ENCODE peak calls at places on chromosomes 2 and 18, in six cellular contexts. K, F, I, V, J and L are unnamed samples.

GRCh38 chr2:183179156-183179555 is 54.9 kb downstream of the NUP35 start:
- DNase-seq in I (no peak), F (peak), K (no peak), V (no peak), J (no peak), L (peak)

GRCh38 chr2:75600418-75601088 is 39.8 kb upstream of the EVA1A start:
- DNase-seq in F (no peak), K (no peak), V (no peak), J (peak), I (no peak), L (no peak)

GRCh38 chr2:3174626-3175567 is 202.7 kb downstream of the EIPR1 start:
- DNase-seq in V (peak), J (no peak), F (no peak), K (no peak), I (no peak), L (no peak)

GRCh38 chr2:201151127-201152074 is 31.5 kb upstream of the CASP10 start:
- DNase-seq in V (no peak), F (peak), I (no peak), K (no peak), J (peak), L (peak)

GRCh38 chr2:109148347-109148746 is 19.3 kb downstream of the SH3RF3 start:
- DNase-seq in I (no peak), J (no peak), K (no peak), F (peak), V (no peak), L (peak)

GRCh38 chr2:5696741-5697521 is 4.7 kb downstream of the SOX11 start:
- DNase-seq in F (no peak), I (no peak), V (no peak), K (no peak), J (no peak), L (peak)

GRCh38 chr18:24227976-24228660 is 89.3 kb downstream of the CABYR start:
- DNase-seq in V (no peak), J (peak), I (no peak), K (no peak), F (peak), L (peak)

GRCh38 chr2:234971494-234971893 is 19.7 kb downstream of the SH3BP4 start:
- DNase-seq in F (no peak), I (no peak), V (no peak), K (no peak), J (no peak), L (no peak)

GRCh38 chr2:108287169-108287568 is 1.5 kb upstream of the SULT1C2 start:
- DNase-seq in F (no peak), J (no peak), V (no peak), I (no peak), K (no peak), L (no peak)

GRCh38 chr2:96099861-96100798 is 16.2 kb downstream of the ADRA2B start:
- DNase-seq in J (no peak), F (no peak), V (peak), K (no peak), I (peak), L (no peak)

DNA sequence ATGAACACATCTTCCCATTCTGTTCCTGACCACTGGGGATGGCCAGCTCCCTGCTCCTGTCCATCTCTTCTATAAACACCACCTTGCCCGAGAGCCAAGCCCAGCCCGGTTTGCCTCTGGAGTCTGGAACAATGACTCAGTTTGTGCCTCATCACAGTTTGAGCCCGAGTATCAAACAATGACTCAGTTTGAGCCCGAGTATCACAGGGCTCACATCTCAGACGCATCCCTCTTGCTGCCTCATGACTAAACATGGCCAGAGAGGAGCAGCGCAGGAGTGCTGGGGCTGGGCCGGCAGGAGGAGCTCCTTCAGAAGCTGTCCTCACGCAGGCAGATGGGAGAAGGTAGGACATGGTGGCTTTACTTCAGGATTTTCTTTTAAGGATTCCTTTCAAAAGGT is 68.7 kb downstream of the PXDN start:
- DNase-seq in J (peak), I (peak), K (peak), F (peak), V (no peak), L (peak)
- TF ChIP-seq CTCF in J (peak), I (peak), K (peak), F (peak), V (no peak), L (peak)

GRCh38 chr2:8430628-8431027 is 251.2 kb upstream of the ID2 start:
- DNase-seq in F (no peak), I (no peak), V (no peak), J (no peak), K (no peak), L (no peak)
- TF ChIP-seq CTCF in F (no peak), I (no peak), V (no peak), J (no peak), K (no peak), L (no peak)

GRCh38 chr2:199607914-199608313 is 150.2 kb upstream of the SATB2 start:
- DNase-seq in V (no peak), K (no peak), F (no peak), I (no peak), J (no peak), L (no peak)

GRCh38 chr2:199606193-199606780 is 148.5 kb upstream of the SATB2 start:
- DNase-seq in J (peak), I (no peak), F (no peak), V (no peak), K (no peak), L (no peak)

GRCh38 chr2:199603748-199604291 is 146.1 kb upstream of the SATB2 start:
- DNase-seq in I (no peak), F (no peak), J (no peak), K (no peak), V (peak), L (no peak)

GRCh38 chr2:199602896-199603482 is 145.2 kb upstream of the SATB2 start:
- DNase-seq in K (no peak), J (no peak), I (no peak), F (no peak), V (no peak), L (no peak)

DNA sequence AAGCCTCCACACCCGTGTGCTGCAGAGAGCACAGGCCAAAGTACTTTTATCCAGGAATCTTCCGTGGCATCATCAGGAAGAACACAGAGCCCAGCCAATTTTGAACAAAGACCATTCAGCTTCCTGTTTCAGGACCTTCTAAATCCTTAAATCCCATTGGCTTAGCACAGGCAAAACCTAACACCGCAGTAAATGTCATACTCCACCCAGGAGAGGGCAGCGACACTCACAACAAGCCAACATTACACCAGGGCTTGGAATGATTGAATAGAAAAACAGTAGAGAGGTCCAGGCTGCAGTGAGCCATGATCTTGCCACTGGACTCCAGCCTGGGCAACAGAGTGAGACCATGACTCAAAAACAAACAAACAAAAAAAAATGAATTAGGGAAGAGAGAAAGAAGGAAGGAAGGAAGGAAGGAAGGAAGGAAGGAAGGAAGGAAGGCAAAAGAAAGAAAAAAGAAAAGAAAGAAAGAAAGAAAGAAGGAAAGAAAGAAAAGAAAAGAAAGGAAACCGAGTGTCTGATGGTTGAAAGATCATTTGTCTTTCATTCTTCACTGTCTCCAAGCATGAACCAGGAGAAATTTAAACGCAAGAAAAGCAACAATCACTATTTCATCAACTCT is 144.6 kb upstream of the SATB2 start:
- DNase-seq in F (no peak), I (no peak), K (no peak), V (no peak), J (peak), L (no peak)
- TF ChIP-seq CTCF in F (no peak), I (no peak), K (no peak), V (no peak), J (peak), L (peak)

GRCh38 chr2:158894572-158894971 is 73.9 kb upstream of the TANC1 start:
- DNase-seq in F (no peak), V (no peak), I (no peak), K (no peak), J (no peak), L (no peak)
- TF ChIP-seq CTCF in F (no peak), V (no peak), I (no peak), K (no peak), J (no peak), L (no peak)

GRCh38 chr2:232522014-232522854 is 2.0 kb downstream of the PRSS56 start:
- DNase-seq in V (peak), F (peak), K (peak), I (no peak), J (peak), L (peak)
- TF ChIP-seq CTCF in V (peak), F (peak), K (peak), I (peak), J (peak), L (peak)

DNA sequence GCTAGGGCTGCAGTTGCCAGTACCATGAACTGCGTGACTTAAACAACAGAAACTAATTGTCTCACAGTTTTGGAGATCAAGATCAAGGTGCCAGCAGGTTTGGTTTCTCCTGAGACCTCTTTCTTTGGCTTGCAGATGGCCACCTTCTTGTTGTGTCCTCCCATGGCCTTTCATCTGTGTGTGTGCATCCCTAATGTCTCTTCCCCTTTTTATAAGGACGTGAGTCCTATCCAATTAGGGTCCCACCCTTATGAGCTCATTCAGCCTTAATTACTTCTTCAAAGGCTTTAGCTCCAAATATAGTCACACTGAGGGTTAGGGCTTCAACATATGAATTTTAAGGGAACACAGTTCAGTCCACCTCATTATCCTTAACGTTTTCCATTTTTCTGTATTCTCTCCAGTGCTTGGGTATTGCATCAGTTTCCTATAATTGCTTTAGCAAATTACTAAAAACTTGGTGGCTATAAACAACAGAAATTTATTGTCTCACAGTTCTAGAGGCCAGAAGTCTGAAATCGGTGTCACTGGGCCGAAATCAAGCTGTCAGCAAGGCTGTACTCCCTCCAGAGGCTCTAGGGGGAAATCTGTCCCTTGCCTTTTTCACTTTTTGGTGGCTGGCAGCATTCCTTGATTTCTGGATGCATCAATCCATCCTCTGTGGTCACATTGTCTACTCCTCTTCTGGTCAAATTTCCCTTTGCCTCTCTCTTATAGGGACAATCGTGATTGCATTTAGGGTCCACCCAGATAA is 34.1 kb downstream of the CDC42EP3 start:
- DNase-seq in K (no peak), J (no peak), F (no peak), V (no peak), I (no peak), L (peak)
- TF ChIP-seq CTCF in K (no peak), J (peak), F (no peak), V (no peak), I (no peak), L (peak)

DNA sequence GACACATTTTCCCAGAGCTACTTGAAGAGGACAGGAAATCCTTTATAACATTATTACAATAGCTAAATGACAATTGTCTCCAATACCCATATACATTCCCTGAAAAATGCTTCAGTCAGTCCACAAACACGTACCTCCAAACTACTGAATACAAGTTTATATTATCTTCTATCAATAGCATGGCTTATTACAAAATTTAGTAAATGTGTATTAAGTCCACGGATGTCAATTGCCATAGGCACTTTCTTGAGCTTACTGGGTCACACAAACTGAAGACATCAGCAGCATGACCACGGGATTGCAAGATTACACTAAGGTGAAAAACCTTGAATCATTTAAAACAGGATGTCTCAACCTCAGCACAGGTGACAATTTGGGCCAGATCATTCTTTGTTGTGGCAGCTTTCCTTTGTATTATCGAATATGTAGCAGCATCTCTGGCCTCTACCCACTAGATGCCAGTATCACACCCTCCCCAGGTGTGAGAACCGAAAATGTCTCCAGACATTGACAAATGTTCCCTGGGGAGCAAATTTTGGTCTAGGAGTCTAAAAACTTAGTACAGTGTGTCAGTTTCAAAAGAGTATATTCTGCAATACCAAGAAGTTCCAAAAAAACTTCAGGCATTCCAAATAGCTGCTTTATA is 1.4 kb downstream of the MBD2 start:
- DNase-seq in F (no peak), V (no peak), I (no peak), K (no peak), J (no peak), L (no peak)
- TF ChIP-seq CTCF in F (no peak), V (peak), I (peak), K (no peak), J (peak), L (peak)

GRCh38 chr18:3664563-3665178 is 214.7 kb downstream of the TGIF1 start:
- DNase-seq in F (no peak), K (no peak), V (no peak), I (no peak), J (no peak), L (no peak)
- TF ChIP-seq CTCF in F (no peak), K (no peak), V (no peak), I (no peak), J (no peak), L (no peak)

GRCh38 chr2:56175779-56176178 is 8.0 kb upstream of the CCDC85A start:
- DNase-seq in I (no peak), F (no peak), J (no peak), K (no peak), V (no peak), L (no peak)

GRCh38 chr2:56179931-56180330 is 3.9 kb upstream of the CCDC85A start:
- DNase-seq in K (no peak), J (no peak), V (no peak), F (no peak), I (peak), L (no peak)

GRCh38 chr2:56182420-56182819 is 1.4 kb upstream of the CCDC85A start:
- DNase-seq in J (no peak), K (no peak), V (no peak), F (no peak), I (no peak), L (no peak)

GRCh38 chr2:56177420-56178220 is 6.2 kb upstream of the CCDC85A start:
- DNase-seq in I (no peak), F (peak), J (no peak), V (no peak), K (no peak), L (no peak)
- TF ChIP-seq CTCF in I (no peak), F (no peak), J (no peak), V (no peak), K (no peak), L (no peak)

GRCh38 chr2:43142921-43143438 is 83.4 kb downstream of the ZFP36L2 start:
- DNase-seq in F (peak), J (no peak), K (no peak), I (no peak), V (no peak), L (no peak)
- TF ChIP-seq CTCF in F (no peak), J (peak), K (no peak), I (no peak), V (no peak), L (no peak)